ENCODE peak calls at places on chromosomes 6 and 20, in ten cellular contexts. T is NCI-H2171, J is NCI-H1092 treated with DMSO at 0.1 percent for 48 hours, U is iPS-NIHi11, C is NCI-H2029, E is D341Med, M is AG10803, S is NCI-H1417, O is NCI-H345, L is adipocyte. G is an unnamed sample.

GRCh38 chr6:71446084-71446869 is 157.7 kb downstream of the OGFRL1 start:
- DNase-seq in S (no peak), M (peak), T (no peak), C (no peak), E (no peak), J (no peak), L (peak), U (no peak), O (no peak), G (peak)

GRCh38 chr6:111837641-111838500 is 35.4 kb downstream of the FYN start:
- DNase-seq in C (no peak), E (no peak), T (no peak), S (no peak), U (no peak), O (no peak), M (no peak), J (no peak), L (no peak), G (no peak)

GRCh38 chr20:35663813-35664543 is 722 bp downstream of the CPNE1 start:
- DNase-seq in M (peak), U (peak), C (peak), O (peak), E (peak), J (peak), T (peak), L (peak), S (peak), G (peak)

GRCh38 chr6:124887872-124888580 is 74.2 kb upstream of the RNF217 start:
- DNase-seq in E (no peak), C (no peak), T (no peak), U (no peak), M (no peak), L (no peak), J (no peak), O (no peak), S (no peak), G (no peak)

GRCh38 chr6:9346923-9347322 is 911.6 kb upstream of the SLC35B3 start:
- DNase-seq in E (no peak), C (no peak), T (no peak), O (no peak), M (no peak), L (no peak), J (no peak), S (no peak), U (no peak), G (no peak)

GRCh38 chr6:119865466-119866350 is 516.1 kb upstream of the MAN1A1 start:
- DNase-seq in L (no peak), O (no peak), U (no peak), T (no peak), J (no peak), S (no peak), C (no peak), M (no peak), E (no peak), G (no peak)

GRCh38 chr6:33915134-33915533 is 111.3 kb upstream of the MLN start:
- DNase-seq in E (no peak), J (no peak), T (peak), M (no peak), O (no peak), C (no peak), U (no peak), L (no peak), S (no peak), G (no peak)

GRCh38 chr6:17725083-17725482 is 18.4 kb upstream of the NUP153 start:
- DNase-seq in O (peak), S (peak), C (no peak), T (peak), L (no peak), E (peak), U (peak), M (peak), J (peak), G (peak)

GRCh38 chr6:2977799-2978558 is 6.6 kb upstream of the SERPINB6 start:
- DNase-seq in T (no peak), U (no peak), E (no peak), C (no peak), S (no peak), M (no peak), O (no peak), J (no peak), L (peak), G (no peak)

GRCh38 chr6:134995536-134995935 is 45.6 kb upstream of the ALDH8A1 start:
- DNase-seq in M (no peak), T (no peak), S (peak), O (no peak), C (no peak), J (no peak), L (peak), U (no peak), E (no peak), G (peak)

GRCh38 chr6:134117409-134117808 is 65.0 kb upstream of the SLC2A12 start:
- DNase-seq in S (peak), C (no peak), M (peak), U (no peak), J (no peak), L (peak), O (peak), T (peak), E (no peak), G (no peak)

GRCh38 chr6:35096129-35096852 is 44.8 kb downstream of the TCP11 start:
- DNase-seq in E (peak), U (no peak), S (peak), C (peak), J (peak), T (no peak), M (peak), O (peak), L (peak), G (peak)

GRCh38 chr6:163719028-163719742 is 304.7 kb downstream of the QKI start:
- DNase-seq in E (no peak), U (no peak), M (no peak), S (no peak), C (no peak), O (no peak), L (no peak), T (no peak), J (no peak), G (no peak)

GRCh38 chr6:38192486-38192885 is 373.0 kb downstream of the ZFAND3 start:
- DNase-seq in U (no peak), T (no peak), E (no peak), O (no peak), C (no peak), M (no peak), J (no peak), S (peak), L (no peak), G (no peak)

GRCh38 chr6:168370310-168370991 is 50.9 kb upstream of the DACT2 start:
- DNase-seq in L (no peak), T (peak), O (peak), M (peak), C (peak), S (peak), E (no peak), U (peak), J (peak), G (peak)

GRCh38 chr6:89984926-89985743 is 90.9 kb downstream of the GJA10 start:
- DNase-seq in L (no peak), E (peak), T (peak), O (peak), M (peak), C (no peak), J (no peak), S (peak), U (no peak), G (peak)

GRCh38 chr6:81166770-81167169 is 585.7 kb downstream of the TENT5A start:
- DNase-seq in M (peak), S (no peak), O (no peak), J (no peak), L (peak), U (no peak), T (no peak), E (no peak), C (no peak), G (no peak)

GRCh38 chr6:134185277-134185676 is 132.6 kb downstream of the SGK1 start:
- DNase-seq in O (no peak), T (no peak), S (no peak), M (no peak), J (no peak), L (no peak), E (no peak), C (no peak), U (no peak), G (no peak)

GRCh38 chr20:33896509-33896908 is 85.4 kb downstream of the CHMP4B start:
- DNase-seq in M (peak), E (no peak), L (peak), C (no peak), J (no peak), S (no peak), T (no peak), O (no peak), U (no peak), G (no peak)

GRCh38 chr20:2585811-2586210 is 49.4 kb downstream of the TMC2 start:
- DNase-seq in L (peak), U (no peak), M (peak), J (no peak), E (no peak), C (no peak), O (no peak), T (no peak), S (no peak), G (no peak)

GRCh38 chr20:45782890-45783289 is 8.8 kb downstream of the WFDC3 start:
- DNase-seq in T (no peak), M (no peak), S (no peak), U (no peak), C (no peak), O (no peak), E (no peak), J (no peak), L (no peak), G (no peak)

GRCh38 chr20:38445402-38445801 is 10.3 kb upstream of the SNHG17 start:
- DNase-seq in J (no peak), O (no peak), M (no peak), C (no peak), S (no peak), L (no peak), U (no peak), E (no peak), T (no peak), G (no peak)

GRCh38 chr6:99064769-99065168 is 117.0 kb upstream of the FBXL4 start:
- DNase-seq in J (no peak), U (no peak), T (no peak), C (no peak), E (no peak), O (no peak), M (no peak), S (no peak), L (no peak), G (no peak)

GRCh38 chr6:127618729-127619128 is 41.8 kb downstream of the C6orf58 start:
- DNase-seq in O (no peak), S (no peak), C (no peak), M (no peak), L (peak), T (no peak), U (no peak), J (no peak), E (no peak), G (no peak)

GRCh38 chr6:156972145-156972544 is 195.0 kb downstream of the ARID1B start:
- DNase-seq in T (no peak), S (no peak), O (no peak), L (no peak), M (no peak), U (no peak), C (no peak), E (no peak), J (no peak), G (no peak)

GRCh38 chr6:15593798-15594197 is 69.0 kb downstream of the DTNBP1 start:
- DNase-seq in C (no peak), O (no peak), M (peak), U (no peak), J (no peak), S (no peak), T (no peak), L (peak), E (no peak), G (no peak)

GRCh38 chr6:15266423-15266996 is 20.6 kb downstream of the JARID2 start:
- DNase-seq in E (no peak), O (no peak), T (no peak), M (no peak), S (no peak), U (no peak), J (no peak), C (no peak), L (no peak), G (peak)

GRCh38 chr20:6122111-6122872 is 538 bp downstream of the FERMT1 start:
- DNase-seq in U (no peak), O (no peak), L (peak), C (no peak), J (no peak), M (peak), S (peak), E (no peak), T (no peak), G (peak)

GRCh38 chr6:111208928-111209327 is 121.6 kb downstream of the SLC16A10 start:
- DNase-seq in T (no peak), L (no peak), C (no peak), O (no peak), E (no peak), J (no peak), U (no peak), S (no peak), M (no peak), G (no peak)

GRCh38 chr6:33958863-33959651 is 155.3 kb upstream of the MLN start:
- DNase-seq in U (no peak), S (peak), L (no peak), C (no peak), T (peak), O (no peak), E (no peak), M (no peak), J (no peak), G (no peak)

GRCh38 chr6:33276581-33276863 is 401 bp upstream of the B3GALT4 start:
- DNase-seq in J (no peak), O (no peak), C (no peak), E (no peak), T (no peak), M (no peak), L (no peak), U (no peak), S (no peak), G (no peak)

GRCh38 chr6:105501246-105501645 is 98.4 kb upstream of the PREP start:
- DNase-seq in E (no peak), O (no peak), L (peak), J (no peak), C (no peak), T (no peak), S (no peak), M (no peak), U (no peak), G (no peak)

GRCh38 chr6:110618591-110619267 is 142.3 kb upstream of the SLC22A16 start:
- DNase-seq in E (no peak), C (no peak), J (no peak), O (no peak), M (no peak), T (no peak), S (no peak), L (peak), U (peak), G (peak)